ENCODE peak calls at places on chromosomes 5 and 9, in ten cellular contexts. One of them, this sample, is unnamed.

GRCh38 chr5:144815131-144815530 is 644.5 kb downstream of the KCTD16 start:
- DNase-seq in Calu3: no peak
- DNase-seq in GM12864: no peak
- DNase-seq in AG09319: no peak
- DNase-seq in lower leg skin: no peak
- DNase-seq in IMR-90: no peak
- DNase-seq in breast epithelium: no peak
- DNase-seq in HFF-Myc: no peak
- DNase-seq in K562: no peak
- DNase-seq in cardiac fibroblast: no peak
- DNase-seq in this sample: no peak

GRCh38 chr5:5270958-5271605 is 131.0 kb downstream of the ADAMTS16 start:
- DNase-seq in breast epithelium: no peak
- DNase-seq in lower leg skin: peak
- DNase-seq in cardiac fibroblast: peak
- DNase-seq in HFF-Myc: peak
- DNase-seq in Calu3: peak
- DNase-seq in K562: peak
- DNase-seq in GM12864: no peak
- DNase-seq in IMR-90: peak
- DNase-seq in AG09319: peak
- DNase-seq in this sample: no peak

GRCh38 chr5:126801992-126802294 is 25.0 kb downstream of the LMNB1 start:
- DNase-seq in cardiac fibroblast: peak
- DNase-seq in AG09319: peak
- DNase-seq in lower leg skin: no peak
- DNase-seq in HFF-Myc: peak
- DNase-seq in K562: no peak
- DNase-seq in breast epithelium: no peak
- DNase-seq in IMR-90: peak
- DNase-seq in Calu3: no peak
- DNase-seq in GM12864: no peak
- DNase-seq in this sample: peak

GRCh38 chr9:70861376-70861775 is 260.0 kb downstream of the TRPM3 start:
- DNase-seq in lower leg skin: no peak
- DNase-seq in breast epithelium: no peak
- DNase-seq in cardiac fibroblast: no peak
- DNase-seq in GM12864: no peak
- DNase-seq in Calu3: no peak
- DNase-seq in IMR-90: no peak
- DNase-seq in AG09319: no peak
- DNase-seq in HFF-Myc: no peak
- DNase-seq in K562: no peak
- DNase-seq in this sample: no peak

GRCh38 chr9:101486693-101487442 is 46.8 kb upstream of the RNF20 start:
- DNase-seq in lower leg skin: no peak
- DNase-seq in cardiac fibroblast: peak
- DNase-seq in Calu3: peak
- DNase-seq in IMR-90: peak
- DNase-seq in AG09319: no peak
- DNase-seq in HFF-Myc: no peak
- DNase-seq in K562: peak
- DNase-seq in breast epithelium: no peak
- DNase-seq in GM12864: no peak
- DNase-seq in this sample: no peak

GRCh38 chr5:125093776-125094175 is 347.3 kb upstream of the ZNF608 start:
- DNase-seq in AG09319: peak
- DNase-seq in Calu3: no peak
- DNase-seq in cardiac fibroblast: peak
- DNase-seq in breast epithelium: no peak
- DNase-seq in K562: no peak
- DNase-seq in HFF-Myc: no peak
- DNase-seq in IMR-90: peak
- DNase-seq in lower leg skin: no peak
- DNase-seq in GM12864: no peak
- DNase-seq in this sample: no peak

GRCh38 chr5:96997265-96997859 is 61.5 kb downstream of the LNPEP start:
- DNase-seq in lower leg skin: no peak
- DNase-seq in cardiac fibroblast: peak
- DNase-seq in HFF-Myc: no peak
- DNase-seq in Calu3: peak
- DNase-seq in AG09319: peak
- DNase-seq in IMR-90: peak
- DNase-seq in breast epithelium: no peak
- DNase-seq in K562: peak
- DNase-seq in GM12864: peak
- DNase-seq in this sample: peak

GRCh38 chr5:74575741-74576538 is 64.6 kb downstream of the ENC1 start:
- DNase-seq in Calu3: no peak
- DNase-seq in lower leg skin: no peak
- DNase-seq in cardiac fibroblast: peak
- DNase-seq in K562: no peak
- DNase-seq in GM12864: no peak
- DNase-seq in IMR-90: peak
- DNase-seq in breast epithelium: no peak
- DNase-seq in HFF-Myc: peak
- DNase-seq in AG09319: no peak
- DNase-seq in this sample: no peak

GRCh38 chr9:130117816-130118632 is 54.2 kb upstream of the NCS1 start:
- DNase-seq in Calu3: no peak
- DNase-seq in HFF-Myc: no peak
- DNase-seq in breast epithelium: no peak
- DNase-seq in GM12864: no peak
- DNase-seq in K562: no peak
- DNase-seq in IMR-90: peak
- DNase-seq in AG09319: no peak
- DNase-seq in lower leg skin: no peak
- DNase-seq in cardiac fibroblast: peak
- DNase-seq in this sample: no peak

GRCh38 chr5:119212666-119213065 is 141.8 kb downstream of the DMXL1 start:
- DNase-seq in cardiac fibroblast: no peak
- DNase-seq in lower leg skin: no peak
- DNase-seq in K562: no peak
- DNase-seq in AG09319: no peak
- DNase-seq in GM12864: no peak
- DNase-seq in IMR-90: no peak
- DNase-seq in HFF-Myc: no peak
- DNase-seq in breast epithelium: no peak
- DNase-seq in Calu3: no peak
- DNase-seq in this sample: no peak

GRCh38 chr5:170181902-170182301 is 50.9 kb upstream of the C5orf58 start:
- DNase-seq in GM12864: no peak
- DNase-seq in cardiac fibroblast: no peak
- DNase-seq in K562: no peak
- DNase-seq in HFF-Myc: no peak
- DNase-seq in AG09319: no peak
- DNase-seq in lower leg skin: no peak
- DNase-seq in IMR-90: no peak
- DNase-seq in breast epithelium: no peak
- DNase-seq in Calu3: no peak
- DNase-seq in this sample: no peak

GRCh38 chr9:94933429-94933828 is 206.9 kb downstream of the AOPEP start:
- DNase-seq in breast epithelium: no peak
- DNase-seq in AG09319: no peak
- DNase-seq in lower leg skin: no peak
- DNase-seq in Calu3: no peak
- DNase-seq in HFF-Myc: no peak
- DNase-seq in K562: no peak
- DNase-seq in cardiac fibroblast: no peak
- DNase-seq in IMR-90: peak
- DNase-seq in GM12864: no peak
- DNase-seq in this sample: no peak

GRCh38 chr5:41270423-41271251 is 57.3 kb upstream of the C6 start:
- DNase-seq in cardiac fibroblast: peak
- DNase-seq in HFF-Myc: peak
- DNase-seq in Calu3: peak
- DNase-seq in K562: peak
- DNase-seq in AG09319: peak
- DNase-seq in GM12864: no peak
- DNase-seq in breast epithelium: no peak
- DNase-seq in IMR-90: peak
- DNase-seq in lower leg skin: no peak
- DNase-seq in this sample: peak

GRCh38 chr9:75803130-75803529 is 87.3 kb upstream of the PCSK5 start:
- DNase-seq in cardiac fibroblast: peak
- DNase-seq in K562: no peak
- DNase-seq in breast epithelium: no peak
- DNase-seq in Calu3: no peak
- DNase-seq in HFF-Myc: peak
- DNase-seq in lower leg skin: no peak
- DNase-seq in IMR-90: no peak
- DNase-seq in AG09319: no peak
- DNase-seq in GM12864: no peak
- DNase-seq in this sample: no peak

GRCh38 chr9:121738969-121739368 is 87.5 kb downstream of the DAB2IP start:
- DNase-seq in Calu3: no peak
- DNase-seq in K562: no peak
- DNase-seq in GM12864: no peak
- DNase-seq in AG09319: no peak
- DNase-seq in breast epithelium: no peak
- DNase-seq in HFF-Myc: no peak
- DNase-seq in cardiac fibroblast: peak
- DNase-seq in lower leg skin: no peak
- DNase-seq in IMR-90: peak
- DNase-seq in this sample: no peak

GRCh38 chr5:155700333-155700732 is 626.6 kb upstream of the SGCD start:
- DNase-seq in Calu3: no peak
- DNase-seq in K562: peak
- DNase-seq in cardiac fibroblast: no peak
- DNase-seq in IMR-90: no peak
- DNase-seq in breast epithelium: no peak
- DNase-seq in AG09319: no peak
- DNase-seq in HFF-Myc: no peak
- DNase-seq in lower leg skin: no peak
- DNase-seq in GM12864: no peak
- DNase-seq in this sample: no peak
- TF ChIP-seq CTCF in Calu3: no peak
- TF ChIP-seq CTCF in K562: no peak
- TF ChIP-seq CTCF in cardiac fibroblast: no peak
- TF ChIP-seq CTCF in IMR-90: peak
- TF ChIP-seq CTCF in breast epithelium: no peak
- TF ChIP-seq CTCF in AG09319: peak
- TF ChIP-seq CTCF in HFF-Myc: no peak
- TF ChIP-seq CTCF in lower leg skin: no peak
- TF ChIP-seq CTCF in GM12864: peak
- TF ChIP-seq CTCF in this sample: no peak

DNA sequence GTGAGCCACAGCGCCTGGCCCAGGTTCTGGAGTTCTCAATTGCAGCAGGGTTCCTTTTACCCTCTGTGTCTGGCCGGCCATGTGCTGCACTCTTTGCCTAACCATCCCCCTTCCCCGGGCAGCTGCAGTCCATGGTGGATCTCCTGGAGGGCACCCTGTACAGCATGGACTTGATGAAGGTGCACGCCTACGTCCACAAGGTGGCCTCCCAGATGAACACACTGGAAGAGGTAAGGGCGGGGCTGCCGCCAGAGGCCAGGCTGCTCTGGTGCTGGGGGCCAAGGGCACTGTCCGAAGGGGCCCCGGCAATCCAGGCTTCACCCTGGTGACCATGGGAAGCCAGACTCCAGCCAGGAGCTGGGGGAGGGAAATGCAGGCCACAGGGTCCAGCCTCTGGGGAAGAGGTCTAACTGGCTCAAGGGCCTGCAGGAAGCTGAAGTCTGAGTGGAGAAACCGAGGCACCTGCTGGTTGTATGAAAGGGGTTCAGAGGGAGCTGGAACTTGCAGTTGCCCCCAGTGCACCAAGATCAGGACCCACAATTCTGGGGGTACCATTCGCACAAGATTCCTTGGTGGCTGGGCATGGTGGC is 18.1 kb downstream of the OLFML2A start:
- DNase-seq in AG09319: no peak
- DNase-seq in cardiac fibroblast: no peak
- DNase-seq in IMR-90: no peak
- DNase-seq in GM12864: no peak
- DNase-seq in K562: peak
- DNase-seq in Calu3: peak
- DNase-seq in breast epithelium: no peak
- DNase-seq in lower leg skin: no peak
- DNase-seq in HFF-Myc: no peak
- DNase-seq in this sample: no peak
- TF ChIP-seq CTCF in AG09319: no peak
- TF ChIP-seq CTCF in cardiac fibroblast: no peak
- TF ChIP-seq CTCF in IMR-90: no peak
- TF ChIP-seq CTCF in GM12864: peak
- TF ChIP-seq CTCF in K562: peak
- TF ChIP-seq CTCF in Calu3: peak
- TF ChIP-seq CTCF in breast epithelium: no peak
- TF ChIP-seq CTCF in lower leg skin: no peak
- TF ChIP-seq CTCF in HFF-Myc: no peak
- TF ChIP-seq CTCF in this sample: no peak

DNA sequence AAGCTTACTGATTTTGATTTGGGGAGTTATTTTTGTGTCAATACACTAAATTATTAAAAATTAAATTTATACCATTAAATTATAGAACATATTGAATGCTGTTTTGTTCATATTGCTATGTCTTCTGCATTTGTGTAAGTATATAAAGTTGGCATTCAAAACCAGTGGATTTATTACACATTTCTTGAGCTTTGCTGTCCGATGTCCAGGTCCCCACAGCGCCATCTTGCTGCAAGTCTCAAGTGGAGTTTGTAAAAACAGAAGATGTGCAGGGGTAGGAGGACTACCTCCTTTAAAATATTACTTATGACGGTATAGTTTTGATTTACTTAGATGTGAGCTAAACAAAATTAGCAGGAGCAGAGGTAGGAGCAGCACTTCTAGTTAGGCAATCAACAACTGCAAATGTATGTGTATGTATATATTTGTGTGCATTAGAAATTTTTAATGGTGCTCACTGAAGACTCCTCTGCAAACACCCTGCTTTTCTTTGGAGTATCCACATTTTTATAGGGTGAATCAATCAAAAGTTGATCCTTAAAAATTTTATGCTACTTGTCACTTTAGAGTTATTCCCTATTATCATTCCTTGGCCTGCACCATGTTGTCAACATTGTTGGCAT is 37.4 kb downstream of the CPEB4 start:
- DNase-seq in Calu3: peak
- DNase-seq in GM12864: peak
- DNase-seq in IMR-90: peak
- DNase-seq in AG09319: peak
- DNase-seq in breast epithelium: no peak
- DNase-seq in HFF-Myc: no peak
- DNase-seq in K562: peak
- DNase-seq in cardiac fibroblast: peak
- DNase-seq in lower leg skin: no peak
- DNase-seq in this sample: peak
- TF ChIP-seq CTCF in Calu3: peak
- TF ChIP-seq CTCF in GM12864: peak
- TF ChIP-seq CTCF in IMR-90: peak
- TF ChIP-seq CTCF in AG09319: peak
- TF ChIP-seq CTCF in breast epithelium: no peak
- TF ChIP-seq CTCF in HFF-Myc: peak
- TF ChIP-seq CTCF in K562: peak
- TF ChIP-seq CTCF in cardiac fibroblast: peak
- TF ChIP-seq CTCF in lower leg skin: no peak
- TF ChIP-seq CTCF in this sample: peak

DNA sequence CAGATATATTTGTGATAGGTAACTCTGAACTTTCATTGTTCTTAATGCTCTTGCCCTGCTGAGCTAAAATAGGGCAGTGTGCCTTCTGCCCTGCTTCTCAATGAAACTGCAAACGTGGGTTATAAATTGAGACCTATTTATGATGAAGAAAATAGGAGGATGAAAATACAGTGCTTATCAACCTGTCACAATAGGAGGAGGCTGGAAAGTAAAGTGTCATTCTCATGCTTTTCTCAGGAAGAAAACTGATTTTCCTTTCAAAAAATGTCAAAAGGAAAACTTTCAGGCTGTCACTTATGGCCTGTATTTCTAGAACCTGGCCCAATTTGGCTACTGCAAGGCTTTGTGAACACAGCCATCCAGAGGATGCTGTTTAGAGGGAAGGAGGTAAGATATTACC is 130.3 kb upstream of the TUSC1 start:
- DNase-seq in AG09319: no peak
- DNase-seq in lower leg skin: no peak
- DNase-seq in breast epithelium: no peak
- DNase-seq in GM12864: no peak
- DNase-seq in HFF-Myc: no peak
- DNase-seq in IMR-90: no peak
- DNase-seq in cardiac fibroblast: no peak
- DNase-seq in Calu3: no peak
- DNase-seq in K562: no peak
- DNase-seq in this sample: no peak
- TF ChIP-seq CTCF in AG09319: no peak
- TF ChIP-seq CTCF in lower leg skin: no peak
- TF ChIP-seq CTCF in breast epithelium: no peak
- TF ChIP-seq CTCF in GM12864: no peak
- TF ChIP-seq CTCF in HFF-Myc: no peak
- TF ChIP-seq CTCF in IMR-90: no peak
- TF ChIP-seq CTCF in cardiac fibroblast: no peak
- TF ChIP-seq CTCF in Calu3: no peak
- TF ChIP-seq CTCF in K562: no peak
- TF ChIP-seq CTCF in this sample: no peak